ENCODE peak calls at places on chromosomes 5 and 9, in seven cellular contexts. U is GM13976, B is psoas muscle, S is brain microvascular endothelial cell, C is KBM-7, K is Peyer's patch, V is HCT116. X is an unnamed sample.

GRCh38 chr5:169583424-169584215 is at the start of gene SPDL1:
- DNase-seq in K (peak), C (peak), S (peak), U (peak), B (peak), V (peak), X (peak)

GRCh38 chr9:97316904-97317303 is 9.4 kb downstream of the CCDC180 start:
- DNase-seq in S (no peak), U (peak), C (no peak), V (no peak), K (no peak), B (no peak), X (no peak)

GRCh38 chr5:1415626-1416360 is 29.4 kb downstream of the SLC6A3 start:
- DNase-seq in K (peak), C (no peak), S (no peak), B (peak), U (no peak), V (no peak), X (no peak)

GRCh38 chr5:68033029-68033428 is 182.5 kb upstream of the PIK3R1 start:
- DNase-seq in U (no peak), K (no peak), S (no peak), V (no peak), C (no peak), B (no peak), X (no peak)

GRCh38 chr9:119282476-119283117 is 86.6 kb downstream of the BRINP1 start:
- DNase-seq in V (no peak), B (no peak), S (no peak), U (no peak), K (no peak), C (no peak), X (no peak)

GRCh38 chr5:33938881-33939280 is 2.7 kb downstream of the RXFP3 start:
- DNase-seq in S (no peak), B (no peak), K (no peak), C (no peak), U (no peak), V (no peak), X (no peak)

GRCh38 chr9:38092200-38092524 is 23.1 kb upstream of the SHB start:
- DNase-seq in B (no peak), S (no peak), K (no peak), V (no peak), U (no peak), C (no peak), X (no peak)

GRCh38 chr5:31854625-31855526 is 215.9 kb downstream of the PDZD2 start:
- DNase-seq in C (no peak), V (no peak), U (peak), B (peak), S (no peak), K (peak), X (no peak)

GRCh38 chr9:110029422-110029814 is 178.5 kb downstream of the C9orf152 start:
- DNase-seq in V (no peak), U (no peak), S (peak), K (no peak), B (no peak), C (no peak), X (peak)